ENCODE peak calls at places on chromosomes 13 and 19, in ten cellular contexts. E is esophagus squamous epithelium; U is CD8-positive, alpha-beta memory T cell; J is mammary epithelial cell; T is tibial artery; V is fibroblast of lung; S is neural progenitor cell; W is heart right ventricle; C is uterus; B is CD4-positive, CD25-positive, alpha-beta regulatory T cell. X is an unnamed sample. For H3K36me3 and H3K9me3, the result is how much of the 10 kb centered on the place peaks cover.

GRCh38 chr13:45707701-45708100 is 5.6 kb downstream of the CBY2 start:
- DNase-seq in E (no peak), U (no peak), J (no peak), T (no peak), V (no peak), S (no peak), W (no peak), C (no peak), B (no peak), X (no peak)

GRCh38 chr19:46426035-46426505 is 2.7 kb downstream of the PNMA8C start:
- DNase-seq in E (no peak), U (no peak), J (no peak), T (no peak), V (peak), S (peak), W (no peak), C (no peak), B (no peak), X (no peak)

GRCh38 chr19:33219261-33219812 is 6.3 kb downstream of the SLC7A10 start:
- DNase-seq in E (no peak), U (no peak), J (peak), T (no peak), V (no peak), S (peak), W (no peak), C (no peak), B (no peak), X (no peak)

GRCh38 chr13:21453352-21454089 is 5.6 kb downstream of the ZDHHC20 start:
- DNase-seq in E (no peak), U (no peak), J (no peak), T (no peak), V (peak), S (no peak), W (no peak), C (no peak), B (no peak), X (no peak)

GRCh38 chr13:50425772-50426171 is 410.5 kb downstream of the KCNRG start:
- DNase-seq in E (no peak), U (no peak), J (no peak), T (no peak), V (no peak), S (no peak), W (no peak), C (no peak), B (no peak), X (no peak)

GRCh38 chr19:22945560-22945959 is 57.4 kb downstream of the ZNF728 start:
- DNase-seq in E (no peak), U (no peak), J (no peak), T (no peak), V (peak), S (peak), W (no peak), C (no peak), B (no peak), X (no peak)

GRCh38 chr13:49651775-49652690 is 23.7 kb downstream of the ARL11 start:
- DNase-seq in E (no peak), U (no peak), J (no peak), T (no peak), V (no peak), S (no peak), W (no peak), C (no peak), B (no peak), X (no peak)

GRCh38 chr13:95067303-95067702 is 233.9 kb downstream of the ABCC4 start:
- DNase-seq in E (no peak), U (no peak), J (no peak), T (no peak), V (peak), S (no peak), W (no peak), C (no peak), B (no peak), X (no peak)

GRCh38 chr13:94712287-94712811 is at the start of gene SOX21:
- DNase-seq in E (no peak), U (no peak), J (peak), T (no peak), V (peak), S (peak), W (no peak), C (no peak), B (no peak), X (no peak)

GRCh38 chr13:114089751-114090400 is 42.5 kb downstream of the RASA3 start:
- DNase-seq in E (no peak), U (no peak), J (no peak), T (no peak), V (no peak), S (no peak), W (no peak), C (no peak), B (no peak), X (no peak)

GRCh38 chr19:17944301-17944700 is 11.5 kb downstream of the CCDC124 start:
- DNase-seq in E (no peak), U (no peak), J (peak), T (no peak), V (peak), S (no peak), W (no peak), C (peak), B (no peak), X (no peak)

GRCh38 chr13:44967656-44968451 is 21.4 kb downstream of the NUFIP1 start:
- DNase-seq in E (no peak), U (no peak), J (no peak), T (no peak), V (peak), S (no peak), W (no peak), C (no peak), B (no peak), X (no peak)

GRCh38 chr13:75985132-75985531 is 349.0 kb downstream of the LMO7 start:
- DNase-seq in E (no peak), U (no peak), J (no peak), T (no peak), V (no peak), S (no peak), W (no peak), C (no peak), B (no peak), X (no peak)

GRCh38 chr19:45231891-45232290 is 13.3 kb downstream of the EXOC3L2 start:
- DNase-seq in E (no peak), U (no peak), J (peak), T (no peak), V (no peak), S (no peak), W (no peak), C (no peak), B (no peak), X (no peak)

GRCh38 chr13:110616103-110617101 is 1.1 kb downstream of the NAXD start:
- DNase-seq in E (no peak), U (no peak), J (peak), T (peak), V (peak), S (peak), W (no peak), C (no peak), B (peak), X (peak)

GRCh38 chr13:33642374-33643065 is 175.4 kb upstream of the RFC3 start:
- DNase-seq in E (no peak), U (no peak), J (peak), T (peak), V (peak), S (peak), W (no peak), C (peak), B (no peak), X (peak)

GRCh38 chr13:46866150-46866549 is 30.7 kb downstream of the HTR2A start:
- DNase-seq in E (peak), U (no peak), J (peak), T (peak), V (peak), S (peak), W (peak), C (peak), B (no peak), X (no peak)

DNA sequence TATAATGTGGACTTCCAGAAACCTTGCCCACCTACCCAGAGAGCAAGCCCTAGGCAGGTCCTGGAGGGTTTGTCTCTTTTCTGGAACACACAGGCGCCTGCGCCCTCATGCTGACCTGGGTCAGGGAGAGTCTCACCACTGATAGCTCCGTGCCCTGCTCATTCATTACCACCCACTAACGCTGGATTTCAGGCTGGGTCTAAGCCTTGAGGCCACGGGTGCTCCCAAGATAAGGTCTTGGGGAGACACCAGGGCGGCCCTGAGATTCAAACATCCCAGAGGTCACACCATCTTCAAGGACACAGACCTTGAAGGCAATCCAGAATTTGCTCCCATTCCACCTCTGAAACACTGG is 5.1 kb downstream of the S1PR2 start:
- DNase-seq in E (no peak), U (no peak), J (no peak), T (peak), V (no peak), S (no peak), W (peak), C (no peak), B (no peak), X (no peak)
- H3K36me3 ChIP-seq in E (under half), U (under half), J (under half), T (under half), V (under half), S (under half), W (under half), C (under half), B (under half), X (under half)

GRCh38 chr19:54728167-54728566 is 3.9 kb downstream of the KIR3DL3 start:
- DNase-seq in E (no peak), U (no peak), J (no peak), T (no peak), V (no peak), S (no peak), W (no peak), C (no peak), B (no peak), X (no peak)

GRCh38 chr19:54727562-54727961 is 3.3 kb downstream of the KIR3DL3 start:
- DNase-seq in E (no peak), U (no peak), J (no peak), T (no peak), V (no peak), S (no peak), W (no peak), C (no peak), B (no peak), X (no peak)

GRCh38 chr19:54724644-54725043 is 402 bp downstream of the KIR3DL3 start:
- DNase-seq in E (no peak), U (no peak), J (no peak), T (no peak), V (no peak), S (no peak), W (no peak), C (no peak), B (no peak), X (no peak)

GRCh38 chr19:54724142-54724541 is at the start of gene KIR3DL3:
- DNase-seq in E (no peak), U (no peak), J (no peak), T (no peak), V (no peak), S (no peak), W (no peak), C (no peak), B (no peak), X (no peak)

GRCh38 chr19:54725321-54725720 is 1.1 kb downstream of the KIR3DL3 start:
- DNase-seq in E (no peak), U (no peak), J (no peak), T (no peak), V (no peak), S (no peak), W (no peak), C (no peak), B (no peak), X (no peak)
- H3K9me3 ChIP-seq in E (under half), U (under half), J (under half), T (under half), V (under half), S (under half), W (under half), C (under half), B (under half), X (under half)

GRCh38 chr19:41906271-41906670 is 22.0 kb downstream of the ERFL start:
- DNase-seq in E (no peak), U (no peak), J (no peak), T (no peak), V (no peak), S (no peak), W (no peak), C (no peak), B (no peak), X (no peak)

GRCh38 chr19:41902594-41902993 is 19.6 kb downstream of the ARHGEF1 start:
- DNase-seq in E (no peak), U (no peak), J (no peak), T (no peak), V (no peak), S (no peak), W (no peak), C (no peak), B (no peak), X (no peak)

GRCh38 chr19:41903161-41903953 is 20.4 kb downstream of the ARHGEF1 start:
- DNase-seq in E (no peak), U (no peak), J (no peak), T (no peak), V (no peak), S (no peak), W (no peak), C (no peak), B (no peak), X (no peak)

GRCh38 chr19:41905273-41906002 is 22.5 kb downstream of the ARHGEF1 start:
- DNase-seq in E (no peak), U (no peak), J (no peak), T (no peak), V (no peak), S (no peak), W (no peak), C (no peak), B (no peak), X (no peak)

GRCh38 chr19:41904118-41904870 is 21.3 kb downstream of the ARHGEF1 start:
- DNase-seq in E (no peak), U (no peak), J (no peak), T (no peak), V (no peak), S (no peak), W (no peak), C (no peak), B (no peak), X (no peak)
- H3K36me3 ChIP-seq in E (half or more), U (half or more), J (under half), T (half or more), V (under half), S (under half), W (under half), C (under half), B (half or more), X (half or more)

GRCh38 chr19:15769586-15769985 is 17.9 kb upstream of the OR10H5 start:
- DNase-seq in E (no peak), U (no peak), J (peak), T (no peak), V (no peak), S (no peak), W (no peak), C (no peak), B (no peak), X (no peak)
- H3K9me3 ChIP-seq in E (under half), U (under half), J (under half), T (under half), V (under half), S (under half), W (under half), C (under half), B (under half), X (under half)

GRCh38 chr19:15260939-15261338 is 28.7 kb upstream of the EPHX3 start:
- DNase-seq in E (no peak), U (no peak), J (no peak), T (no peak), V (no peak), S (peak), W (no peak), C (no peak), B (no peak), X (no peak)
- H3K36me3 ChIP-seq in E (half or more), U (half or more), J (under half), T (half or more), V (under half), S (under half), W (under half), C (under half), B (half or more), X (half or more)

GRCh38 chr19:43908659-43909058 is 26.4 kb downstream of the ZNF45 start:
- DNase-seq in E (no peak), U (no peak), J (no peak), T (no peak), V (no peak), S (no peak), W (no peak), C (no peak), B (no peak), X (no peak)

GRCh38 chr19:43914051-43914450 is 21.0 kb downstream of the ZNF45 start:
- DNase-seq in E (no peak), U (no peak), J (no peak), T (no peak), V (peak), S (no peak), W (no peak), C (no peak), B (no peak), X (no peak)

GRCh38 chr19:43910884-43911283 is 24.2 kb downstream of the ZNF45 start:
- DNase-seq in E (no peak), U (no peak), J (no peak), T (no peak), V (no peak), S (no peak), W (no peak), C (no peak), B (no peak), X (no peak)

GRCh38 chr19:43913383-43913782 is 21.7 kb downstream of the ZNF45 start:
- DNase-seq in E (no peak), U (no peak), J (no peak), T (no peak), V (peak), S (no peak), W (no peak), C (no peak), B (no peak), X (no peak)
- H3K9me3 ChIP-seq in E (half or more), U (half or more), J (under half), T (under half), V (under half), S (under half), W (half or more), C (under half), B (half or more), X (half or more)

GRCh38 chr19:1014161-1015060 is 6.5 kb downstream of the TMEM259 start:
- DNase-seq in E (no peak), U (no peak), J (no peak), T (no peak), V (no peak), S (no peak), W (no peak), C (no peak), B (no peak), X (no peak)

GRCh38 chr19:1013218-1013617 is 7.7 kb downstream of the TMEM259 start:
- DNase-seq in E (no peak), U (no peak), J (no peak), T (no peak), V (no peak), S (no peak), W (no peak), C (no peak), B (no peak), X (no peak)

GRCh38 chr19:1010586-1011510 is 10.1 kb downstream of the TMEM259 start:
- DNase-seq in E (no peak), U (no peak), J (no peak), T (no peak), V (no peak), S (no peak), W (no peak), C (peak), B (no peak), X (no peak)

GRCh38 chr19:1011831-1012333 is 9.0 kb downstream of the TMEM259 start:
- DNase-seq in E (no peak), U (no peak), J (no peak), T (no peak), V (no peak), S (no peak), W (no peak), C (no peak), B (no peak), X (no peak)

GRCh38 chr19:1012334-1012733 is 8.6 kb downstream of the TMEM259 start:
- DNase-seq in E (no peak), U (no peak), J (no peak), T (no peak), V (no peak), S (no peak), W (no peak), C (no peak), B (no peak), X (no peak)
- H3K36me3 ChIP-seq in E (half or more), U (under half), J (under half), T (half or more), V (under half), S (under half), W (under half), C (under half), B (under half), X (half or more)

GRCh38 chr19:43966079-43966694 is 15.2 kb downstream of the ZNF221 start:
- DNase-seq in E (no peak), U (no peak), J (no peak), T (no peak), V (peak), S (no peak), W (no peak), C (no peak), B (no peak), X (no peak)
- H3K9me3 ChIP-seq in E (half or more), U (under half), J (half or more), T (under half), V (under half), S (half or more), W (half or more), C (under half), B (half or more), X (half or more)

DNA sequence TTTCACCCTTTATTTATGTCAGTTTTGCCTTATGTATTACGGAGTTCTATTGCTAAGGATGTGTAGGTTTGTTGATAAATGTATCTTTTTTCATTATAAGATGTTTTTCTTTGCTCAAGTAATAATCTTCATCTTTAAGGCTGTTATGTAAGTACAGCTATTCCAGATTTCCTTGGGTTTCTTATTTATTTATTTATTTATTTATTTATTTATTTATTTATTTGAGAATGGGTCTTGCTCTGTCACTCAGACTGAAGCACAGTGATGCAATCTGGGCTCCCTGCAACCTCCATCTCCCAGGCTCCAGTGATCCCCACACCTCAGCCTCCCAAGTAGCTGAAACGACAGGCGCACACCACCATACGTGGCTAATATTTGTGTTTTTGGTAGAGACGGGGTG is 617.0 kb downstream of the SLITRK1 start:
- DNase-seq in E (no peak), U (no peak), J (no peak), T (no peak), V (no peak), S (no peak), W (no peak), C (no peak), B (no peak), X (no peak)
- H3K36me3 ChIP-seq in E (under half), U (under half), J (under half), T (under half), V (under half), S (under half), W (under half), C (under half), B (under half), X (under half)

DNA sequence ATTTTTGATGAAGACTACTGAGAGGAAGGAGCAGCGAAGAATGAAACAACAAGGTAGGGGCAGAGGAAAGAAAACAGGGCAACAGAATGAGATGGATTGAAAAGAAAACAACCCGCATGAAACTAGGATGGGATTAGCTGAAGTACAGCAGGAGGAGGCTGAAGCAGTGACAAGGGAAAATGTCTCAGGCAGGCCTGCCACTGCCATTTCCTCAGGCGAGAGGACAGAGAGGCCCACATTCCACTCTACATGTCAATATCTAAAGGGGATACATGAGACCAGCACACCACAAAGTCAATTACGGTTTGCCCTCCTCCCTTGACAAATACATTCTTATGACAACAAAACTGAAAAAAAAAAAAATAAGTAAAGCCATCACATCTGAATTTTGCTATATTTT is 1703.2 kb downstream of the EFNB2 start:
- DNase-seq in E (no peak), U (no peak), J (no peak), T (no peak), V (no peak), S (peak), W (no peak), C (no peak), B (no peak), X (no peak)
- H3K9me3 ChIP-seq in E (under half), U (under half), J (under half), T (under half), V (under half), S (under half), W (under half), C (under half), B (under half), X (under half)

X was measured in ascending aorta.